ENCODE peak calls at places on chromosomes 1 and 21, in six cellular contexts. A is nucleus accumbens, H is mesendoderm, L is AG04450, S is NCI-H1417, T is NCI-H2107. Y is an unnamed sample.

GRCh38 chr1:50836117-50836516 is 124.0 kb downstream of the FAF1 start:
- DNase-seq in A (no peak), H (no peak), L (no peak), S (no peak), T (no peak), Y (no peak)

GRCh38 chr1:60234761-60235160 is 161.2 kb upstream of the C1orf87 start:
- DNase-seq in A (no peak), H (no peak), L (no peak), S (no peak), T (no peak), Y (no peak)

GRCh38 chr21:34073749-34074282 is 438 bp downstream of the MRPS6 start:
- DNase-seq in A (no peak), H (no peak), L (no peak), S (peak; percentile 63), T (no peak), Y (no peak)

GRCh38 chr1:156639601-156640101 is 2.3 kb upstream of the BCAN start:
- DNase-seq in A (no peak), H (no peak), L (no peak), S (no peak), T (no peak), Y (no peak)

GRCh38 chr1:199546323-199546722 is 481.2 kb upstream of the NR5A2 start:
- DNase-seq in A (no peak), H (no peak), L (no peak), S (no peak), T (no peak), Y (no peak)

GRCh38 chr1:112146201-112146715 is 156.8 kb upstream of the KCND3 start:
- DNase-seq in A (no peak), H (no peak), L (no peak), S (no peak), T (no peak), Y (no peak)

GRCh38 chr21:45094412-45094811 is 20.0 kb downstream of the ADARB1 start:
- DNase-seq in A (no peak), H (no peak), L (no peak), S (no peak), T (no peak), Y (no peak)

GRCh38 chr1:27416387-27417111 is 24.1 kb downstream of the GPR3 start:
- DNase-seq in A (no peak), H (peak; percentile 90), L (no peak), S (peak; percentile 55), T (no peak), Y (no peak)

GRCh38 chr1:221760895-221761294 is 19.0 kb upstream of the DUSP10 start:
- DNase-seq in A (no peak), H (no peak), L (no peak), S (no peak), T (no peak), Y (no peak)

GRCh38 chr1:14826172-14826636 is 227.7 kb downstream of the KAZN start:
- DNase-seq in A (no peak), H (no peak), L (peak; percentile 78), S (no peak), T (no peak), Y (peak; percentile 79)

GRCh38 chr1:214224605-214225354 is 56.2 kb upstream of the SMYD2 start:
- DNase-seq in A (no peak), H (peak; percentile 79), L (no peak), S (peak; percentile 11), T (no peak), Y (no peak)

GRCh38 chr21:35945089-35945671 is 115.1 kb downstream of the SETD4 start:
- DNase-seq in A (no peak), H (no peak), L (no peak), S (no peak), T (no peak), Y (no peak)

GRCh38 chr1:21175324-21175669 is 1.4 kb downstream of the EIF4G3 start:
- DNase-seq in A (no peak), H (no peak), L (no peak), S (peak; percentile 47), T (no peak), Y (no peak)

GRCh38 chr21:46084041-46084561 is 13.8 kb upstream of the COL6A2 start:
- DNase-seq in A (no peak), H (no peak), L (no peak), S (no peak), T (no peak), Y (no peak)

GRCh38 chr1:178238722-178239510 is 145.0 kb downstream of the RASAL2 start:
- DNase-seq in A (no peak), H (peak; percentile 35), L (peak; percentile 82), S (peak; percentile 7), T (no peak), Y (peak; percentile 98)

GRCh38 chr21:45412909-45413581 is 8.1 kb downstream of the COL18A1 start:
- DNase-seq in A (no peak), H (no peak), L (no peak), S (no peak), T (no peak), Y (no peak)

GRCh38 chr1:244050835-244051444 is at the start of gene ZBTB18:
- DNase-seq in A (no peak), H (peak; percentile 78), L (peak; percentile 75), S (peak; percentile 41), T (peak; percentile 14), Y (peak; percentile 4)

GRCh38 chr1:212686069-212686468 is 13.6 kb downstream of the BATF3 start:
- DNase-seq in A (no peak), H (no peak), L (no peak), S (no peak), T (no peak), Y (no peak)

GRCh38 chr1:983736-984475 is 2.0 kb upstream of the PERM1 start:
- DNase-seq in A (no peak), H (peak; percentile 20), L (no peak), S (peak; percentile 39), T (no peak), Y (no peak)

GRCh38 chr1:76330993-76331603 is 256.6 kb downstream of the ST6GALNAC3 start:
- DNase-seq in A (no peak), H (peak; percentile 85), L (peak; percentile 36), S (peak; percentile 42), T (peak; percentile 71), Y (peak; percentile 74)

GRCh38 chr1:117527566-117528102 is 78.2 kb upstream of the TENT5C start:
- DNase-seq in A (no peak), H (no peak), L (peak; percentile 15), S (no peak), T (no peak), Y (no peak)

GRCh38 chr1:40625476-40626382 is 39.8 kb downstream of the RIMS3 start:
- DNase-seq in A (no peak), H (no peak), L (no peak), S (no peak), T (no peak), Y (no peak)

GRCh38 chr1:156077430-156077760 is 4.9 kb downstream of the MEX3A start:
- DNase-seq in A (no peak), H (no peak), L (no peak), S (no peak), T (no peak), Y (no peak)

GRCh38 chr1:178011101-178011828 is 41.4 kb upstream of the SEC16B start:
- DNase-seq in A (no peak), H (no peak), L (no peak), S (no peak), T (no peak), Y (peak; percentile 39)

GRCh38 chr1:220956861-220957605 is 77.8 kb downstream of the HLX start:
- DNase-seq in A (no peak), H (no peak), L (peak; percentile 74), S (no peak), T (no peak), Y (peak; percentile 72)

GRCh38 chr1:66980745-66981367 is 56.1 kb downstream of the MIER1 start:
- DNase-seq in A (no peak), H (no peak), L (peak; percentile 4), S (no peak), T (no peak), Y (no peak)

GRCh38 chr1:109133815-109134214 is 19.9 kb downstream of the ELAPOR1 start:
- DNase-seq in A (no peak), H (no peak), L (no peak), S (no peak), T (no peak), Y (no peak)

GRCh38 chr1:168341576-168341975 is 60.9 kb downstream of the TBX19 start:
- DNase-seq in A (no peak), H (no peak), L (no peak), S (no peak), T (no peak), Y (no peak)

GRCh38 chr1:54826226-54826816 is 25.2 kb upstream of the TTC22 start:
- DNase-seq in A (no peak), H (no peak), L (no peak), S (no peak), T (no peak), Y (no peak)

GRCh38 chr1:53292690-53293089 is 35.2 kb downstream of the LRP8 start:
- DNase-seq in A (no peak), H (no peak), L (no peak), S (no peak), T (no peak), Y (no peak)

GRCh38 chr1:66464802-66465201 is 69.2 kb upstream of the SGIP1 start:
- DNase-seq in A (no peak), H (no peak), L (peak; percentile 92), S (no peak), T (no peak), Y (peak; percentile 98)

GRCh38 chr21:38544681-38545080 is 46.4 kb upstream of the ERG start:
- DNase-seq in A (no peak), H (no peak), L (no peak), S (no peak), T (no peak), Y (peak; percentile 31)

GRCh38 chr1:220884981-220885918 is 6.0 kb downstream of the HLX start:
- DNase-seq in A (no peak), H (no peak), L (no peak), S (no peak), T (no peak), Y (no peak)

GRCh38 chr1:224696891-224697765 is 81.0 kb downstream of the CNIH3 start:
- DNase-seq in A (no peak), H (peak; percentile 17), L (peak; percentile 61), S (peak; percentile 57), T (peak; percentile 56), Y (peak; percentile 71)

GRCh38 chr21:38806153-38806941 is 618 bp downstream of the ETS2 start:
- DNase-seq in A (no peak), H (no peak), L (no peak), S (peak; percentile 79), T (no peak), Y (no peak)

Y was measured in HS-5.